ENCODE peak calls at places on chromosomes 2 and 18, in eight cellular contexts. P is stomach, M is endothelial cell of umbilical vein, I is sigmoid colon, G is H1, F is GM12891, J is breast epithelium, A is prostate gland. Y is an unnamed sample.

GRCh38 chr2:163347982-163348842 is 387.6 kb downstream of the FIGN start:
- DNase-seq in P (peak; percentile 65), M (peak; percentile 71), I (peak; percentile 90), G (peak; percentile 73), F (no peak), J (peak; percentile 68), A (peak; percentile 56), Y (no peak)

GRCh38 chr2:181812106-181812745 is 79.3 kb upstream of the ITPRID2 start:
- DNase-seq in P (no peak), M (peak; percentile 75), I (no peak), G (no peak), F (no peak), J (no peak), A (no peak), Y (no peak)

GRCh38 chr2:174125151-174125550 is 123.2 kb downstream of the OLA1 start:
- DNase-seq in P (no peak), M (no peak), I (no peak), G (no peak), F (no peak), J (no peak), A (no peak), Y (no peak)

GRCh38 chr2:98757904-98758421 is 27.0 kb upstream of the MGAT4A start:
- DNase-seq in P (peak; percentile 70), M (peak; percentile 98), I (peak; percentile 78), G (no peak), F (peak; percentile 47), J (peak; percentile 73), A (peak; percentile 86), Y (peak; percentile 44)

GRCh38 chr2:9206991-9207640 is 504 bp downstream of the ASAP2 start:
- DNase-seq in P (no peak), M (peak; percentile 27), I (no peak), G (no peak), F (peak; percentile 26), J (no peak), A (peak; percentile 22), Y (no peak)

GRCh38 chr2:96491860-96492497 is 13.2 kb downstream of the NEURL3 start:
- DNase-seq in P (no peak), M (no peak), I (no peak), G (no peak), F (no peak), J (no peak), A (no peak), Y (no peak)

GRCh38 chr2:85958731-85959130 is 69.9 kb upstream of the ST3GAL5 start:
- DNase-seq in P (no peak), M (no peak), I (no peak), G (no peak), F (no peak), J (no peak), A (no peak), Y (no peak)

GRCh38 chr2:231330311-231330710 is 65.2 kb upstream of the B3GNT7 start:
- DNase-seq in P (no peak), M (no peak), I (no peak), G (no peak), F (no peak), J (no peak), A (no peak), Y (no peak)

GRCh38 chr2:225400060-225400511 is 576 bp downstream of the NYAP2 start:
- DNase-seq in P (no peak), M (peak; percentile 1), I (no peak), G (peak; percentile 10), F (no peak), J (no peak), A (no peak), Y (no peak)

GRCh38 chr2:147076634-147077033 is 768.2 kb upstream of the ACVR2A start:
- DNase-seq in P (no peak), M (no peak), I (no peak), G (no peak), F (no peak), J (no peak), A (no peak), Y (no peak)

GRCh38 chr2:160075171-160075570 is 12.8 kb upstream of the PLA2R1 start:
- DNase-seq in P (peak; percentile 32), M (peak; percentile 89), I (no peak), G (no peak), F (no peak), J (no peak), A (no peak), Y (no peak)

GRCh38 chr2:128346291-128346690 is 27.6 kb upstream of the HS6ST1 start:
- DNase-seq in P (no peak), M (no peak), I (no peak), G (no peak), F (no peak), J (no peak), A (no peak), Y (no peak)

GRCh38 chr2:128345436-128346165 is 26.9 kb upstream of the HS6ST1 start:
- DNase-seq in P (no peak), M (no peak), I (no peak), G (no peak), F (no peak), J (no peak), A (no peak), Y (no peak)

GRCh38 chr2:128341621-128342020 is 23.0 kb upstream of the HS6ST1 start:
- DNase-seq in P (no peak), M (no peak), I (no peak), G (no peak), F (no peak), J (no peak), A (no peak), Y (no peak)

GRCh38 chr2:128342550-128342949 is 23.9 kb upstream of the HS6ST1 start:
- DNase-seq in P (no peak), M (no peak), I (no peak), G (no peak), F (no peak), J (no peak), A (no peak), Y (no peak)

DNA sequence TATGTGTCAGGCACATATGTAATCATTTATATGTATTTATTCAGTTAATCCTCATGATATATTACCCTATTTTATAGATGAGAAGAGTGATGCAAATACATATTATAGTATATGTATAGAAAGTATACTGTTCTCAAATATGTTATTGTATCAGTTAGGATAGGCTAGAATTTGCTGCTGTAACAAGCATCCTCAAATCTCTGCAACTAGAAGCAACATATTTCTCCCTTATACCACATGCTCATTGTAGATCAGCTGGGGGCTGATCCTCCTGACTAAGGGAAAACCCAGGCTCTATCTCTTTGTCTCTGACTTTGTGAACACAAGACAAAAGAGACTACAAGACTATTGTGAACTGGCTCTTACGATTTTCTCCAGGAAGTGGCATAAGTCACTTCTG is 24.8 kb upstream of the HS6ST1 start:
- DNase-seq in P (no peak), M (no peak), I (no peak), G (no peak), F (no peak), J (no peak), A (no peak), Y (no peak)
- TF ChIP-seq POLR2AphosphoS5 in P (no peak), M (no peak), I (no peak), G (no peak), F (no peak), J (no peak), A (no peak), Y (no peak)

DNA sequence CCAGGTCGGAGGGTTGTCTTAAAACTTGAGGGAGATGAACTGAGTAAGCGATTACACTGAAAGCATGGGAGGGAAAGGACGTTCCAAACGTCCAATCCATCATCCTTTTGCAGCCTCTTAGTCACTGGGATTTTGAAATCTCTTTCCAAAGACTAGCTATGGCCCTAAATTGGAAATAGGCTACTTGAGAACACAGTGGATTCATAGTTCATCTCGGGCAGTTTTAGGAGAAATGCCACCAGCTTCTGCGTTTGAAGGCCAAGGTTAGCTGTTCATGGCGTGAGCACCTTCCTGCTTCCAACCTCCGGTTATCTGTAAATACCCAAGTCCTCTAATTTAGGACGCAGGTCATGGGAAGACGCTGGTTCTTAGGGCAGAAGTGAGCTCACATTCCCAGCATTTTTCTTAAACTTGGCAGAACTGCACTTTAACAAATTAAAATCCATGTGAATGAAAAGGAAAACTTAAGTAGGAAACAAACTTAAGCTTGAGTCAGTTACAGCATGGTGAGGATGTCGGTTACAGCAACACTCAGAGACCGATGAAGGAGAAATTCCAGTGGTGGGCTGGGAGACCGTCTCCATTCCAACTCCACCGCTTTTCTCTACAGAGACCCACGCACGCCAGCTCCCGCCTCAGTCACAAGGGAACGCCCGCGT is 692 bp upstream of the EML6 start:
- DNase-seq in P (no peak), M (no peak), I (no peak), G (no peak), F (no peak), J (no peak), A (no peak), Y (no peak)
- TF ChIP-seq POLR2A in P (no peak), M (no peak), I (no peak), G (no peak), F (no peak), J (peak; percentile 31), A (no peak), Y (no peak)

GRCh38 chr18:37299471-37300304 is 265.9 kb downstream of the CELF4 start:
- DNase-seq in P (peak; percentile 85), M (peak; percentile 94), I (peak; percentile 90), G (no peak), F (no peak), J (peak; percentile 85), A (peak; percentile 70), Y (no peak)
- TF ChIP-seq POLR2AphosphoS5 in P (no peak), M (peak; percentile 27), I (no peak), G (no peak), F (no peak), J (no peak), A (peak; percentile 61), Y (no peak)

DNA sequence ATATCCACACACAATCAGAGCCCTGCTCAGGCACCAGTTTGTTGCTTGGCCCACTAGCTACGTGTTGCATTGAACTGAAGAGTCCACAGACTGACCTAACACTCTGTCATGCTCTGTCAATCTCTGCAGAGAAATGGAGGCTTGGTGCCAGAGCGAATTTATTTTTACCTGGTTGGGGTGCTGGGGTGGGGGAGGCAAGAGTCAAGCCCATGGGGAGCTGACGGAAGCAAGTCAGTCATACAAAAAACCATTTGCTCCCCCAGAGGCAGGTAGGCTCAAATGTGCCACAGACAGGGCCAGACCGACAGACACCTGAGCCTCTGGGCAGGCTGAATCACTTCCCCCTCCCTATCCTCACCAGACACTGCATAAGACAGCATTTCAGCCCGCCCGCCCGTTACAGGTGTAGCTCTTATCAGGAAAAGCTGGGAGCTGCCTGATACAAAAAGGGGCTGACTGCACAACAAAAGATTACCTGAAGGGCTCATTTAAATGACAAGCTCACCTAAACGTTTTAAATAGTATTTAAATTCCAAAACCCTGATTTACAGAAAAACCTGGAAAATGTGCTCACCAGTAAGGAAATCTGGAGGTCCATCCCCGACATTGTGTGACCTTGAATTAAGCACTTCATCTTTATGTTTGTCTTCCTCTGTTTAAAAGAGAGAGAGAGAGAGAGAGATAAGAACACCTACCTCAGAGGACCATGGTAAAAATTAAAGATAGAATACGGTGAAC is 2.1 kb upstream of the PCBP1 start:
- DNase-seq in P (peak; percentile 68), M (no peak), I (peak; percentile 66), G (peak; percentile 92), F (no peak), J (no peak), A (peak; percentile 69), Y (no peak)
- TF ChIP-seq POLR2A in P (no peak), M (no peak), I (no peak), G (peak; percentile 69), F (peak; percentile 63), J (no peak), A (peak; percentile 52), Y (peak; percentile 34)

Y was measured in GM12892.